ENCODE peak calls at places on chromosomes 12 and 14, in seven cellular contexts. K is astrocyte, A is transverse colon, C is HCT116, B is nephron progenitor cell, N is lung, Q is PC-9. G is an unnamed sample.

GRCh38 chr12:69987453-69988102 is 162.6 kb downstream of the MYRFL start:
- DNase-seq in K (peak; percentile 99), A (peak; percentile 64), C (peak; percentile 75), B (no peak), N (no peak), Q (peak; percentile 63), G (peak; percentile 83)

GRCh38 chr12:75982974-75983660 is 48.5 kb downstream of the PHLDA1 start:
- DNase-seq in K (no peak), A (no peak), C (no peak), B (no peak), N (no peak), Q (no peak), G (no peak)

GRCh38 chr14:66074546-66074945 is 411.6 kb upstream of the CCDC196 start:
- DNase-seq in K (no peak), A (no peak), C (no peak), B (peak; percentile 63), N (no peak), Q (no peak), G (no peak)

GRCh38 chr12:5964913-5965900 is 20.1 kb upstream of the ANO2 start:
- DNase-seq in K (no peak), A (no peak), C (no peak), B (no peak), N (no peak), Q (no peak), G (no peak)

GRCh38 chr12:63853978-63854377 is 9.5 kb downstream of the SRGAP1 start:
- DNase-seq in K (no peak), A (no peak), C (no peak), B (no peak), N (no peak), Q (no peak), G (no peak)

GRCh38 chr12:117261267-117261666 is 71.0 kb upstream of the FBXO21 start:
- DNase-seq in K (peak; percentile 8), A (no peak), C (peak; percentile 4), B (no peak), N (no peak), Q (no peak), G (peak; percentile 14)

GRCh38 chr12:25558566-25558965 is 5.5 kb upstream of the LMNTD1 start:
- DNase-seq in K (peak; percentile 35), A (no peak), C (no peak), B (no peak), N (no peak), Q (no peak), G (no peak)

GRCh38 chr12:57983150-57983857 is 41.9 kb downstream of the ATP23 start:
- DNase-seq in K (peak; percentile 24), A (peak; percentile 30), C (peak; percentile 42), B (peak; percentile 53), N (no peak), Q (peak; percentile 44), G (peak; percentile 50)

GRCh38 chr12:91098942-91099341 is 12.4 kb downstream of the LUM start:
- DNase-seq in K (peak; percentile 95), A (no peak), C (peak; percentile 24), B (no peak), N (no peak), Q (peak; percentile 34), G (peak; percentile 84)

GRCh38 chr12:5171701-5172100 is 128.0 kb downstream of the KCNA5 start:
- DNase-seq in K (peak; percentile 36), A (peak; percentile 13), C (peak; percentile 23), B (peak; percentile 61), N (peak; percentile 32), Q (peak; percentile 15), G (peak; percentile 69)

GRCh38 chr12:124804011-124804621 is 59.5 kb downstream of the SCARB1 start:
- DNase-seq in K (peak; percentile 26), A (no peak), C (peak; percentile 57), B (no peak), N (peak; percentile 73), Q (no peak), G (no peak)

GRCh38 chr12:31710021-31710818 is 18.6 kb downstream of the AMN1 start:
- DNase-seq in K (peak; percentile 25), A (no peak), C (no peak), B (no peak), N (no peak), Q (no peak), G (no peak)

GRCh38 chr12:92719674-92720073 is 16.9 kb downstream of the PLEKHG7 start:
- DNase-seq in K (peak; percentile 53), A (no peak), C (no peak), B (no peak), N (no peak), Q (no peak), G (peak; percentile 23)

GRCh38 chr14:34465069-34465859 is 3.2 kb upstream of the SPTSSA start:
- DNase-seq in K (peak; percentile 10), A (no peak), C (no peak), B (no peak), N (no peak), Q (no peak), G (no peak)

GRCh38 chr14:52590318-52590717 is 37.7 kb downstream of the GPR137C start:
- DNase-seq in K (no peak), A (no peak), C (no peak), B (no peak), N (no peak), Q (no peak), G (no peak)

GRCh38 chr12:68137278-68137930 is 22.1 kb downstream of the IFNG start:
- DNase-seq in K (no peak), A (no peak), C (no peak), B (no peak), N (no peak), Q (no peak), G (no peak)

GRCh38 chr14:26984318-26985177 is 386.7 kb upstream of the NOVA1 start:
- DNase-seq in K (peak; percentile 30), A (peak; percentile 64), C (peak; percentile 4), B (peak; percentile 74), N (peak; percentile 55), Q (peak; percentile 17), G (no peak)

GRCh38 chr14:71206766-71207371 is 299.6 kb downstream of the PCNX1 start:
- DNase-seq in K (peak; percentile 91), A (no peak), C (no peak), B (no peak), N (no peak), Q (peak; percentile 64), G (peak; percentile 80)

GRCh38 chr14:100031506-100032281 is 33.5 kb upstream of the EVL start:
- DNase-seq in K (peak; percentile 98), A (peak; percentile 24), C (peak; percentile 71), B (no peak), N (peak; percentile 67), Q (peak; percentile 38), G (peak; percentile 97)

GRCh38 chr14:75295061-75295461 is 16.4 kb downstream of the FOS start:
- DNase-seq in K (peak; percentile 78), A (peak; percentile 83), C (no peak), B (peak; percentile 63), N (peak; percentile 69), Q (peak; percentile 75), G (peak; percentile 74)

GRCh38 chr14:59455411-59455810 is 9.8 kb downstream of the GPR135 start:
- DNase-seq in K (peak; percentile 75), A (no peak), C (no peak), B (no peak), N (no peak), Q (no peak), G (peak; percentile 17)

GRCh38 chr12:133080051-133080618 is 588 bp upstream of the ZNF140 start:
- DNase-seq in K (peak; percentile 100), A (peak; percentile 98), C (no peak), B (peak; percentile 93), N (peak; percentile 98), Q (peak; percentile 95), G (peak; percentile 97)
- TF ChIP-seq CTCF in K (no peak), A (no peak), C (no peak), B (no peak), N (no peak), Q (no peak), G (no peak)

DNA sequence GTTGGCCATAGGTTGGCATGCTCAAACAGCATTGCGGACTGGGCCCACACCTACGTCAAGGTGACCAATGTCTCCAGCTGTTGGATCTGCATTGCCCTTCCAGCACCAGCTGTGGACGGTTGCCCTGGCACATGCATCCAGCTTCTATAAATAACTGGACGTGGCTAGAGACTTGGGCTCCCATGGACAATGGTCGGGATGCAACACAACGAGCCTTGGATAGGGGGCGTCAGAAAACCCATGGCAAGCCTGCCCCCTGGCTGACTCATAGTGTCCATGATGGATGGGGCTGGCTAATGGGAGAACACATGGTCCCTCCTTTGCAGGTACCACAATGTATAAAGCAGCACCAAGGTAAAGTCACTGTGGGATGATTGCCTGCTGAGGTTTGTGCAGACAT is 331.6 kb upstream of the FAR2 start:
- DNase-seq in K (no peak), A (no peak), C (no peak), B (no peak), N (no peak), Q (no peak), G (no peak)
- TF ChIP-seq CTCF in K (no peak), A (no peak), C (no peak), B (no peak), N (no peak), Q (no peak), G (no peak)

DNA sequence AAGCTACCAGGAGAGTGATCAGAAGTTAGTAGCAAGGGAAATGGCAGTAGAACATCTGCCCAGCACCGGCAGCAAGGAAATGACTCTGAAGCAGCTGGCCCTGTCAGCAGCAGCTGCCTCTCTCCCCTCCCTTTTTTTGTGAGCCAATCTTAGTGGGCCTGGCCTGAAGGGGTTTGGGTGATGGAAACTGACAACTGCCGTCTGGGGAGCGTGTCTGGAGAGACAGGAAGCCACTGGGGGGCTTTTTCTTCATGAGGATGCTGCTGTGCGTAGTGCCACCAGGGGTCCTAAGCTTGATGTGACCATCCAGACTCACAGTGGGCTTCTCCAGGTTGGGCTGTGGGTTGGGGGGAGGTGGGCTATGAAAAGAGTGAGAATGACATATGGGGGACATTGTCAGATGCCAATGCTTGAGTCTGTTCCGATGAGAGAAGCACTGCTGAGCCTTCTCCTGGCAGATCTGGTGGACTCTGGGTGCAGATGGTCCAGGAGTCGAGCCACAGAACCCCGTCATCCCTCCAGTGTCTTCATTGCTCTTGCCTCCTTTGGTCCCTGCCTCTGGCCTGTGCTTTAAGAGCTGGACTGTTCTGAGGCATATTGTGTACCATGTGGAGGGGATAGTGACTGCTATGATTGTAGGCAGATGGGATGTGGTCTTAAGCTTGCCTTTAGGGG is 87.6 kb upstream of the HIF1A start:
- DNase-seq in K (no peak), A (no peak), C (no peak), B (no peak), N (no peak), Q (no peak), G (no peak)
- TF ChIP-seq CTCF in K (no peak), A (no peak), C (peak; percentile 12), B (peak; percentile 9), N (no peak), Q (no peak), G (no peak)

GRCh38 chr14:30330452-30330851 is 228.5 kb upstream of the G2E3 start:
- DNase-seq in K (no peak), A (no peak), C (peak; percentile 6), B (no peak), N (no peak), Q (no peak), G (no peak)
- TF ChIP-seq CTCF in K (peak; percentile 16), A (no peak), C (peak; percentile 63), B (peak; percentile 45), N (no peak), Q (peak; percentile 36), G (peak; percentile 81)